ENCODE peak calls at places on chromosomes 4 and X, in six cellular contexts. E, F, N, A, P and D are unnamed samples.
A peak's percentile ranks its signal among the peaks of the same experiment; 100 is the strongest.

GRCh38 chrX:150361777-150362351 is 1.3 kb upstream of the MAMLD1 start:
- DNase-seq in E (no peak), F (no peak), N (no peak), A (no peak), P (no peak), D (peak; percentile 79)

GRCh38 chrX:3638280-3638873 is 75.1 kb downstream of the PRKX start:
- DNase-seq in E (peak; percentile 47), F (peak; percentile 34), N (no peak), A (peak; percentile 7), P (peak; percentile 59), D (no peak)

GRCh38 chrX:41293269-41293668 is 40.7 kb upstream of the DDX3X start:
- DNase-seq in E (no peak), F (no peak), N (no peak), A (no peak), P (no peak), D (no peak)

GRCh38 chr4:773214-773613 is 52.7 kb downstream of the CPLX1 start:
- DNase-seq in E (no peak), F (no peak), N (no peak), A (no peak), P (no peak), D (no peak)

GRCh38 chrX:78527263-78527662 is 131.9 kb downstream of the RTL3 start:
- DNase-seq in E (no peak), F (peak; percentile 31), N (no peak), A (no peak), P (peak; percentile 79), D (no peak)

GRCh38 chr4:177308125-177308524 is 1.5 kb upstream of the NEIL3 start:
- DNase-seq in E (no peak), F (peak; percentile 83), N (peak; percentile 67), A (no peak), P (peak; percentile 93), D (no peak)

GRCh38 chrX:15619053-15619772 is 18.5 kb upstream of the ACE2 start:
- DNase-seq in E (no peak), F (peak; percentile 0), N (no peak), A (no peak), P (peak; percentile 35), D (no peak)

GRCh38 chrX:47145408-47146120 is 543 bp downstream of the RBM10 start:
- DNase-seq in E (no peak), F (no peak), N (no peak), A (no peak), P (no peak), D (peak; percentile 74)

GRCh38 chr4:71389149-71389840 is 50.5 kb downstream of the SLC4A4 start:
- DNase-seq in E (no peak), F (peak; percentile 6), N (no peak), A (no peak), P (no peak), D (no peak)

GRCh38 chrX:101676571-101676970 is 16.9 kb upstream of the ARMCX2 start:
- DNase-seq in E (no peak), F (no peak), N (no peak), A (no peak), P (no peak), D (no peak)

GRCh38 chr4:80071643-80072606 is 1.1 kb downstream of the ANTXR2 start:
- DNase-seq in E (peak; percentile 11), F (peak; percentile 29), N (no peak), A (peak; percentile 34), P (no peak), D (peak; percentile 90)

GRCh38 chr4:39410415-39410814 is 3.7 kb downstream of the KLB start:
- DNase-seq in E (no peak), F (peak; percentile 2), N (no peak), A (no peak), P (peak; percentile 21), D (no peak)

GRCh38 chr4:64781737-64782326 is 372.6 kb upstream of the TECRL start:
- DNase-seq in E (no peak), F (peak; percentile 9), N (no peak), A (no peak), P (peak; percentile 38), D (no peak)

GRCh38 chr4:119172223-119172622 is 36.6 kb downstream of the MYOZ2 start:
- DNase-seq in E (no peak), F (no peak), N (no peak), A (no peak), P (peak; percentile 57), D (no peak)

GRCh38 chr4:94232519-94232918 is 24.9 kb downstream of the SMARCAD1 start:
- DNase-seq in E (no peak), F (no peak), N (no peak), A (no peak), P (no peak), D (no peak)

GRCh38 chr4:3368841-3369760 is 72.7 kb upstream of the HGFAC start:
- DNase-seq in E (peak; percentile 15), F (no peak), N (no peak), A (no peak), P (no peak), D (no peak)

GRCh38 chrX:54415534-54416350 is 24.5 kb upstream of the TSR2 start:
- DNase-seq in E (no peak), F (no peak), N (no peak), A (no peak), P (no peak), D (no peak)

GRCh38 chr4:48017108-48017527 is 546 bp downstream of the NIPAL1 start:
- DNase-seq in E (peak; percentile 7), F (peak; percentile 11), N (no peak), A (peak; percentile 45), P (peak; percentile 72), D (peak; percentile 79)

GRCh38 chr4:48223633-48224295 is 45.9 kb downstream of the TEC start:
- DNase-seq in E (no peak), F (no peak), N (no peak), A (no peak), P (peak; percentile 68), D (no peak)

GRCh38 chrX:149568701-149569296 is 18.5 kb downstream of the MAGEA9B start:
- DNase-seq in E (no peak), F (no peak), N (no peak), A (no peak), P (no peak), D (no peak)

GRCh38 chrX:22950278-22951266 is 49.2 kb upstream of the DDX53 start:
- DNase-seq in E (no peak), F (peak; percentile 86), N (no peak), A (no peak), P (peak; percentile 88), D (no peak)

GRCh38 chr4:85246055-85246454 is 228.9 kb upstream of the ARHGAP24 start:
- DNase-seq in E (no peak), F (no peak), N (no peak), A (no peak), P (no peak), D (no peak)

GRCh38 chr4:10118355-10119004 is 1.9 kb upstream of the WDR1 start:
- DNase-seq in E (no peak), F (no peak), N (no peak), A (no peak), P (no peak), D (no peak)

GRCh38 chr4:54473077-54473545 is 184.6 kb upstream of the KIT start:
- DNase-seq in E (no peak), F (peak; percentile 35), N (no peak), A (no peak), P (peak; percentile 19), D (no peak)

GRCh38 chr4:25235401-25235800 is 1.6 kb downstream of the PI4K2B start:
- DNase-seq in E (no peak), F (no peak), N (no peak), A (no peak), P (peak; percentile 2), D (no peak)

GRCh38 chr4:137180349-137180748 is 351.9 kb downstream of the PCDH18 start:
- DNase-seq in E (no peak), F (no peak), N (no peak), A (no peak), P (no peak), D (no peak)

GRCh38 chr4:153142700-153143438 is 61.4 kb upstream of the TRIM2 start:
- DNase-seq in E (peak; percentile 77), F (peak; percentile 72), N (no peak), A (peak; percentile 19), P (peak; percentile 75), D (no peak)

GRCh38 chr4:125315571-125316390 is 1.0 kb downstream of the FAT4 start:
- DNase-seq in E (peak; percentile 55), F (peak; percentile 46), N (no peak), A (no peak), P (peak; percentile 48), D (peak; percentile 79)

GRCh38 chr4:171390626-171391025 is 422.6 kb upstream of the GALNTL6 start:
- DNase-seq in E (no peak), F (no peak), N (no peak), A (no peak), P (no peak), D (no peak)

GRCh38 chrX:45068555-45068954 is 132.1 kb downstream of the DIPK2B start:
- DNase-seq in E (no peak), F (no peak), N (no peak), A (no peak), P (no peak), D (no peak)

GRCh38 chr4:163767993-163768392 is 273.5 kb downstream of the TMA16 start:
- DNase-seq in E (no peak), F (no peak), N (no peak), A (no peak), P (no peak), D (no peak)

GRCh38 chr4:4436244-4436823 is 49.4 kb downstream of the NSG1 start:
- DNase-seq in E (no peak), F (no peak), N (no peak), A (no peak), P (no peak), D (no peak)

GRCh38 chr4:146099585-146099984 is 75.9 kb upstream of the LSM6 start:
- DNase-seq in E (no peak), F (no peak), N (no peak), A (no peak), P (no peak), D (no peak)

GRCh38 chr4:140735779-140736391 is 20.3 kb downstream of the TBC1D9 start:
- DNase-seq in E (no peak), F (no peak), N (no peak), A (no peak), P (no peak), D (no peak)

GRCh38 chr4:53653484-53654053 is 62.3 kb upstream of the LNX1 start:
- DNase-seq in E (no peak), F (peak; percentile 52), N (no peak), A (no peak), P (peak; percentile 35), D (no peak)

GRCh38 chr4:145937021-145937861 is 1.4 kb downstream of the ZNF827 start:
- DNase-seq in E (peak; percentile 67), F (peak; percentile 59), N (no peak), A (peak; percentile 47), P (peak; percentile 58), D (peak; percentile 90)

GRCh38 chr4:134024251-134024650 is 177.3 kb downstream of the PABPC4L start:
- DNase-seq in E (no peak), F (no peak), N (no peak), A (no peak), P (peak; percentile 5), D (no peak)

GRCh38 chr4:153661915-153662314 is 22.2 kb upstream of the TLR2 start:
- DNase-seq in E (no peak), F (no peak), N (no peak), A (no peak), P (no peak), D (no peak)